ENCODE peak calls at places on chromosomes 13 and 19, in six cellular contexts. D is activated naive CD8-positive, alpha-beta T cell treated with anti-CD3 and anti-CD28 coated beads, Interleukin-2, amount 50 U/mL, for 24 hours; E is stimulated activated naive B cell treated with anti-CD40 and anti-IgM and Interleukin-4, amounts not matched to agents 10 μg/mL and 1 μg/mL and 100 μg/mL, for 72 hours; X is left lung; W is IMR-90; C is CD4-positive, CD25-positive, alpha-beta regulatory T cell. J is an unnamed sample.

GRCh38 chr13:52158629-52159158 is 703 bp downstream of the NEK3 start:
- ATAC-seq in X (peak), D (no peak), W (peak), E (peak), C (no peak), J (peak)

GRCh38 chr19:5536337-5536894 is 31.3 kb downstream of the TINCR start:
- ATAC-seq in D (no peak), X (peak), E (no peak), W (peak), C (no peak), J (no peak)

GRCh38 chr19:14248578-14249011 is 42.6 kb upstream of the ADGRL1 start:
- ATAC-seq in D (no peak), C (peak), E (peak), X (peak), W (peak), J (peak)

GRCh38 chr19:6088677-6089063 is 21.6 kb downstream of the RFX2 start:
- ATAC-seq in C (no peak), D (no peak), E (no peak), X (no peak), W (no peak), J (no peak)

GRCh38 chr19:19151418-19151817 is 13.1 kb upstream of the TMEM161A start:
- ATAC-seq in D (no peak), E (peak), X (no peak), C (no peak), W (no peak), J (peak)

GRCh38 chr13:97249093-97249787 is 27.1 kb downstream of the MBNL2 start:
- ATAC-seq in D (no peak), W (no peak), X (no peak), E (no peak), C (no peak), J (no peak)

GRCh38 chr19:38213911-38214625 is 10.0 kb downstream of the DPF1 start:
- ATAC-seq in W (no peak), X (no peak), C (peak), E (peak), D (peak), J (peak)

GRCh38 chr19:47344425-47344824 is 4.7 kb upstream of the DHX34 start:
- ATAC-seq in C (no peak), X (no peak), E (no peak), D (no peak), W (no peak), J (no peak)

GRCh38 chr19:32459199-32459865 is 53.8 kb downstream of the DPY19L3 start:
- ATAC-seq in D (no peak), W (no peak), X (no peak), E (no peak), C (no peak), J (no peak)

GRCh38 chr13:87172166-87172825 is 498.9 kb upstream of the SLITRK5 start:
- ATAC-seq in C (no peak), D (no peak), X (no peak), W (peak), E (no peak), J (no peak)

GRCh38 chr19:48696353-48697010 is 711 bp downstream of the FUT2 start:
- ATAC-seq in E (peak), X (peak), W (no peak), D (peak), C (peak), J (peak)

GRCh38 chr13:41802684-41803554 is 158.0 kb downstream of the VWA8 start:
- ATAC-seq in E (no peak), W (peak), C (no peak), X (no peak), D (peak), J (no peak)

GRCh38 chr19:28980236-28980868 is 232.6 kb downstream of the UQCRFS1 start:
- ATAC-seq in C (no peak), E (no peak), X (no peak), W (peak), D (no peak), J (no peak)

GRCh38 chr19:49084206-49085019 is 838 bp upstream of the SNRNP70 start:
- ATAC-seq in C (no peak), W (no peak), E (no peak), D (no peak), X (no peak), J (no peak)

GRCh38 chr13:79360064-79360463 is 46.0 kb downstream of the RBM26 start:
- ATAC-seq in E (peak), X (no peak), C (no peak), D (peak), W (no peak), J (no peak)

GRCh38 chr19:4889034-4889825 is 13.5 kb downstream of the ARRDC5 start:
- ATAC-seq in W (peak), C (no peak), D (no peak), E (no peak), X (no peak), J (no peak)

GRCh38 chr19:33177417-33177976 is 16.6 kb upstream of the LRP3 start:
- ATAC-seq in X (peak), D (peak), C (peak), W (peak), E (peak), J (no peak)

GRCh38 chr19:46784262-46785053 is 3.9 kb downstream of the SLC1A5 start:
- ATAC-seq in C (no peak), D (peak), E (no peak), W (peak), X (peak), J (peak)

GRCh38 chr19:33630880-33631627 is 9.3 kb downstream of the CHST8 start:
- ATAC-seq in X (no peak), W (no peak), C (no peak), D (no peak), E (no peak), J (no peak)

GRCh38 chr19:29635963-29636362 is 29.3 kb upstream of the PLEKHF1 start:
- ATAC-seq in C (no peak), W (no peak), E (no peak), D (no peak), X (no peak), J (no peak)

GRCh38 chr13:28316841-28317240 is 178.1 kb downstream of the FLT1 start:
- ATAC-seq in E (peak), C (no peak), D (no peak), X (no peak), W (no peak), J (peak)

GRCh38 chr19:48170817-48171347 is 402 bp downstream of the ZSWIM9 start:
- ATAC-seq in X (no peak), D (peak), W (peak), E (peak), C (no peak), J (peak)

GRCh38 chr19:29845576-29846176 is 33.9 kb downstream of the CCNE1 start:
- ATAC-seq in X (peak), W (peak), D (peak), E (peak), C (no peak), J (peak)

GRCh38 chr13:74250738-74251190 is 116.6 kb upstream of the KLF12 start:
- ATAC-seq in X (no peak), C (peak), E (no peak), W (peak), D (peak), J (no peak)

GRCh38 chr19:10454267-10454666 is 33.9 kb downstream of the PDE4A start:
- ATAC-seq in C (no peak), X (no peak), E (no peak), W (no peak), D (no peak), J (no peak)

GRCh38 chr19:17765069-17765618 is 13.9 kb downstream of the FCHO1 start:
- ATAC-seq in D (no peak), X (peak), E (peak), C (no peak), W (no peak), J (peak)

GRCh38 chr19:12596927-12597548 is 13.6 kb downstream of the ZNF490 start:
- ATAC-seq in X (peak), D (no peak), W (no peak), C (no peak), E (no peak), J (no peak)

GRCh38 chr13:101140936-101141335 is 275.4 kb downstream of the NALCN start:
- ATAC-seq in W (no peak), D (no peak), C (no peak), E (no peak), X (no peak), J (no peak)

GRCh38 chr13:39347926-39348901 is 254.8 kb downstream of the LHFPL6 start:
- ATAC-seq in C (no peak), D (no peak), E (no peak), X (peak), W (no peak), J (peak)